ENCODE peak calls at places on chromosomes 5 and 9, in four cellular contexts. J, S, E and B are unnamed samples.

GRCh38 chr9:70517926-70518325 is 103.5 kb upstream of the KLF9 start:
- DNase-seq in J (no peak), S (no peak), E (no peak), B (peak; percentile 20)

GRCh38 chr5:134175874-134176522 is 752 bp downstream of the SKP1 start:
- DNase-seq in J (no peak), S (no peak), E (no peak), B (no peak)

GRCh38 chr9:73260506-73260905 is 108.8 kb downstream of the ANXA1 start:
- DNase-seq in J (no peak), S (no peak), E (no peak), B (no peak)

GRCh38 chr9:131835132-131835910 is 95.4 kb upstream of the RAPGEF1 start:
- DNase-seq in J (no peak), S (no peak), E (no peak), B (no peak)

GRCh38 chr5:157342822-157343402 is 77.0 kb downstream of the CYFIP2 start:
- DNase-seq in J (no peak), S (peak; percentile 82), E (peak; percentile 23), B (peak; percentile 61)

GRCh38 chr5:74320526-74320925 is 320.0 kb downstream of the ENC1 start:
- DNase-seq in J (no peak), S (no peak), E (no peak), B (no peak)

GRCh38 chr5:44665101-44665701 is 143.5 kb upstream of the MRPS30 start:
- DNase-seq in J (no peak), S (no peak), E (peak; percentile 36), B (no peak)

GRCh38 chr5:126016256-126016655 is 407.0 kb upstream of the GRAMD2B start:
- DNase-seq in J (no peak), S (no peak), E (no peak), B (no peak)

GRCh38 chr5:158770506-158770905 is 329.2 kb downstream of the EBF1 start:
- DNase-seq in J (no peak), S (peak; percentile 48), E (peak; percentile 6), B (peak; percentile 22)

GRCh38 chr9:117796681-117797080 is 92.5 kb downstream of the TLR4 start:
- DNase-seq in J (no peak), S (no peak), E (no peak), B (no peak)

GRCh38 chr5:180799902-180800801 is 2.5 kb downstream of the MGAT1 start:
- DNase-seq in J (no peak), S (no peak), E (no peak), B (no peak)

GRCh38 chr5:147813696-147814095 is 17.8 kb downstream of the SPINK1 start:
- DNase-seq in J (no peak), S (no peak), E (no peak), B (no peak)

GRCh38 chr9:128587453-128587852 is 35.1 kb downstream of the SPTAN1 start:
- DNase-seq in J (peak; percentile 8), S (no peak), E (no peak), B (no peak)

GRCh38 chr5:152124413-152125082 is 199.9 kb upstream of the GLRA1 start:
- DNase-seq in J (no peak), S (no peak), E (no peak), B (no peak)

GRCh38 chr5:172444110-172444510 is 10.2 kb downstream of the SH3PXD2B start:
- DNase-seq in J (no peak), S (no peak), E (no peak), B (no peak)

GRCh38 chr5:63249960-63250359 is 671.3 kb downstream of the LRRC70 start:
- DNase-seq in J (no peak), S (no peak), E (no peak), B (no peak)

GRCh38 chr5:11407553-11408145 is 496.6 kb downstream of the CTNND2 start:
- DNase-seq in J (no peak), S (no peak), E (no peak), B (no peak)

GRCh38 chr9:35070823-35071813 is 1.3 kb downstream of the VCP start:
- DNase-seq in J (no peak), S (no peak), E (no peak), B (no peak)
- TF ChIP-seq RAD21 in J (no peak), S (no peak), E (no peak), B (no peak)

DNA sequence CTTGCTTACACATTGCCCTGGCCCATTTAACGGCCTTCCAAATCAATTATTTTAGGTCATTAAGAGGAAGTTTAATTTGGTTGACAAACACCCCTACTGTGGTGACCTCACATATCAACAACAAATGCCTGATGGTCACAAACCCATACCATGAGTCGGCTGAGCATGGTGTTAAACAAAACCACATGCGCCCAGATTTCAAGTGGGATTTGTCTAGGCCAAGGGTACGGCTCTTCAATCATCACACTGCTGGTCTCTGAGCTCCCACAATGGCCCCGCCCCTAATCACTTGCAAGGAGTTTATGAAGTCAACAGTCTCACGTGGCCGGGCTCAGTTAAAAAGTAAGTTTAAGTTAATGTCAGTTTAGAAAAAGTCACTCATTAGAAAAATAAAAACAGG is 243.8 kb downstream of the CRB2 start:
- DNase-seq in J (no peak), S (peak; percentile 22), E (no peak), B (no peak)
- TF ChIP-seq EGR1 in J (no peak), S (no peak), E (no peak), B (no peak)

GRCh38 chr5:149113669-149114068 is 27.6 kb upstream of the ABLIM3 start:
- DNase-seq in J (no peak), S (no peak), E (no peak), B (no peak)

GRCh38 chr5:149110406-149110805 is 30.9 kb upstream of the ABLIM3 start:
- DNase-seq in J (no peak), S (no peak), E (no peak), B (no peak)

GRCh38 chr5:149118463-149118862 is 22.8 kb upstream of the ABLIM3 start:
- DNase-seq in J (no peak), S (no peak), E (no peak), B (peak; percentile 1)

GRCh38 chr5:149117970-149118369 is 23.3 kb upstream of the ABLIM3 start:
- DNase-seq in J (no peak), S (no peak), E (no peak), B (no peak)

GRCh38 chr5:149114403-149115312 is 26.6 kb upstream of the ABLIM3 start:
- DNase-seq in J (no peak), S (peak; percentile 60), E (peak; percentile 77), B (peak; percentile 20)
- TF ChIP-seq RAD21 in J (peak; percentile 69), S (peak; percentile 97), E (peak; percentile 97), B (peak; percentile 94)

DNA sequence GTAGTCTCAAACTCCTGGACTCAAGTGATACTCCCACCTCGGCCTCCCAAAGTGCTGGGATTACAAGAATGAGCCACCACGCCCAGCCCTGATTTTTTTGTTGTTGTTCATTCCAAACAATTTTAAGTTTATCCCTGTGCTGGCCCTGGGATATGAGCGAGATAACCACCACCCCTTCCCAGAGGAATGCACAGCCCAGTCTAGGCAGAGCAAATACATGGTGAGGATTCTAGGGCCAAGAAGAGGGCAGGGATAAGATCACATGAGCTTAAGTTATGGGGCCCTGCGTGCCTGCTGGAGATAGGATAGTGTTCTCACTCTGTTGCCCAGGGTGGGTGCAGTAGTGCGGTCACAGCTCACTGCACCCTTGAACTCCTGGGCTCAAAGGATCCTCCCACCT is 21.0 kb upstream of the TOR1B start:
- DNase-seq in J (no peak), S (no peak), E (no peak), B (no peak)
- TF ChIP-seq EGR1 in J (no peak), S (no peak), E (no peak), B (no peak)

DNA sequence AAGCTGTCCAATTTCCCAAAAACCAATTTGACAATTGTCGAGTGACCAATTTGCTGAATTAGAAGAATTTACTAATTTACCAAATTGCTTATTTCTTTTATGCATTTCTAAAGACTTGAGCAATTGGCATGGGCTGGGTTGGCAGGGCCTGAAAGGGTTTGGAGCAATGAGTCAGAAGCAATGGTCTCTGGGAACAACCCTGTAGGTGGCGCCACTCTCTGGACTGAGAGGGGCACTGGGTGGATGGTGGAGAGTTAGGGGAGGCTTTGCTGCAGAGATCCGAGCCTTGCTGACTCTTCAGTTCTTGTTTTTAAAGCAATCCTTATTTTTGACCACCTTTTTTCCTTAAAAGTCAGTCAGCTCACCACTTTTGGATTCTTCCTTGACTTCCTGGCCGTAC is 71.5 kb upstream of the RPS23 start:
- DNase-seq in J (no peak), S (peak; percentile 87), E (no peak), B (peak; percentile 51)
- TF ChIP-seq RAD21 in J (peak; percentile 20), S (peak; percentile 75), E (peak; percentile 34), B (peak; percentile 54)